ENCODE peak calls at places on chromosomes 3 and 15, in eight cellular contexts. M, F, D, L, C, Z, H and I are unnamed samples.

GRCh38 chr3:157151627-157152026 is 8.3 kb downstream of the CCNL1 start:
- DNase-seq in L (no peak), D (no peak), M (peak; percentile 42), F (no peak), Z (no peak), C (no peak), H (no peak), I (no peak)

GRCh38 chr15:74863239-74864056 is 9.7 kb downstream of the SCAMP2 start:
- DNase-seq in D (no peak), Z (no peak), F (no peak), C (no peak), M (no peak), L (no peak), H (peak; percentile 36), I (no peak)

GRCh38 chr15:101047301-101047781 is 128.2 kb downstream of the LRRK1 start:
- DNase-seq in Z (no peak), D (no peak), M (no peak), H (no peak), C (no peak), F (peak; percentile 35), L (no peak), I (no peak)

GRCh38 chr3:15711281-15711680 is 86.5 kb downstream of the ANKRD28 start:
- DNase-seq in D (no peak), Z (no peak), M (no peak), F (no peak), C (no peak), L (no peak), H (no peak), I (no peak)

GRCh38 chr3:187292186-187292585 is 649 bp upstream of the MASP1 start:
- DNase-seq in F (no peak), C (no peak), H (peak; percentile 43), M (no peak), D (no peak), Z (no peak), L (no peak), I (no peak)

GRCh38 chr15:48759921-48760320 is 50.9 kb downstream of the CEP152 start:
- DNase-seq in M (peak; percentile 90), Z (peak; percentile 63), L (no peak), F (no peak), D (no peak), H (no peak), C (no peak), I (no peak)

GRCh38 chr15:27454281-27455060 is 483.5 kb downstream of the GABRG3 start:
- DNase-seq in C (no peak), H (no peak), D (peak; percentile 44), F (no peak), M (no peak), L (no peak), Z (no peak), I (no peak)

GRCh38 chr15:52790941-52791751 is 1.0 kb upstream of the ONECUT1 start:
- DNase-seq in C (no peak), M (peak; percentile 66), H (peak; percentile 19), Z (no peak), F (no peak), L (no peak), D (no peak), I (no peak)

GRCh38 chr3:134772591-134772990 is 22.5 kb upstream of the EPHB1 start:
- DNase-seq in M (peak; percentile 10), F (no peak), L (no peak), H (no peak), Z (no peak), D (no peak), C (no peak), I (no peak)

GRCh38 chr3:68123231-68123630 is 468.8 kb upstream of the SUCLG2 start:
- DNase-seq in H (no peak), Z (no peak), C (no peak), F (no peak), D (no peak), M (no peak), L (no peak), I (no peak)

GRCh38 chr3:108603689-108604088 is 14.2 kb downstream of the DZIP3 start:
- DNase-seq in M (no peak), F (no peak), L (peak; percentile 66), H (peak; percentile 42), D (no peak), Z (no peak), C (no peak), I (no peak)

GRCh38 chr15:81161215-81161673 is 27.2 kb downstream of the CFAP161 start:
- DNase-seq in L (no peak), F (no peak), Z (no peak), C (no peak), H (no peak), D (no peak), M (no peak), I (no peak)

GRCh38 chr3:98814799-98815450 is 51.8 kb downstream of the ST3GAL6 start:
- DNase-seq in F (no peak), Z (no peak), L (no peak), C (no peak), H (peak; percentile 76), M (peak; percentile 37), D (peak; percentile 26), I (no peak)

GRCh38 chr3:169760479-169760878 is 4.4 kb downstream of the TERC start:
- DNase-seq in M (no peak), H (peak; percentile 70), L (no peak), D (no peak), C (no peak), F (no peak), Z (peak; percentile 65), I (no peak)

GRCh38 chr3:121295453-121295852 is 250.3 kb downstream of the POLQ start:
- DNase-seq in C (no peak), M (no peak), D (no peak), F (no peak), H (no peak), Z (peak; percentile 19), L (no peak), I (no peak)

GRCh38 chr3:24686764-24687163 is 192.1 kb upstream of the THRB start:
- DNase-seq in H (peak; percentile 38), M (no peak), L (no peak), C (no peak), F (no peak), Z (no peak), D (peak; percentile 74), I (no peak)

GRCh38 chr15:101394056-101394630 is 95.4 kb downstream of the PCSK6 start:
- DNase-seq in H (no peak), Z (no peak), M (no peak), F (peak; percentile 19), C (no peak), D (no peak), L (no peak), I (no peak)

GRCh38 chr15:65077981-65078352 is 1.4 kb downstream of the KBTBD13 start:
- DNase-seq in C (peak; percentile 13), F (peak; percentile 88), H (peak; percentile 67), L (peak; percentile 37), M (peak; percentile 93), Z (peak; percentile 83), D (peak; percentile 84), I (peak; percentile 21)

GRCh38 chr15:64105113-64105704 is 9.4 kb downstream of the SNX1 start:
- DNase-seq in H (peak; percentile 35), L (no peak), M (no peak), F (no peak), D (peak; percentile 65), Z (no peak), C (no peak), I (no peak)

GRCh38 chr3:152785051-152785450 is 49.9 kb upstream of the P2RY1 start:
- DNase-seq in F (no peak), D (no peak), H (no peak), M (no peak), L (no peak), C (no peak), Z (no peak), I (no peak)

GRCh38 chr3:53566450-53567145 is 72.2 kb downstream of the CACNA1D start:
- DNase-seq in M (peak; percentile 83), C (no peak), F (no peak), Z (no peak), L (no peak), H (no peak), D (no peak), I (no peak)

GRCh38 chr15:91627473-91628309 is 225.8 kb upstream of the SLCO3A1 start:
- DNase-seq in D (peak; percentile 34), M (peak; percentile 65), F (no peak), C (no peak), H (no peak), Z (no peak), L (no peak), I (no peak)

GRCh38 chr15:89863918-89864317 is 29.9 kb downstream of the AP3S2 start:
- DNase-seq in Z (no peak), D (no peak), F (no peak), M (no peak), L (no peak), C (no peak), H (no peak), I (peak; percentile 54)

GRCh38 chr15:81336568-81336967 is 12.6 kb upstream of the STARD5 start:
- DNase-seq in C (no peak), M (peak; percentile 13), Z (no peak), L (peak; percentile 32), D (no peak), H (peak; percentile 51), F (no peak), I (peak; percentile 51)

GRCh38 chr15:58918239-58918638 is 15.2 kb downstream of the SLTM start:
- DNase-seq in C (no peak), L (no peak), Z (no peak), H (peak; percentile 50), M (peak; percentile 77), F (no peak), D (no peak), I (no peak)

GRCh38 chr3:66075281-66075680 is 36.6 kb upstream of the MAGI1 start:
- DNase-seq in D (peak; percentile 76), Z (no peak), M (no peak), F (no peak), L (no peak), H (peak; percentile 85), C (no peak), I (no peak)

GRCh38 chr3:145939431-145939830 is 221.6 kb downstream of the PLOD2 start:
- DNase-seq in F (no peak), L (no peak), H (no peak), D (no peak), M (no peak), Z (no peak), C (no peak), I (no peak)

GRCh38 chr3:12227833-12228232 is 61.0 kb upstream of the PPARG start:
- DNase-seq in M (no peak), C (no peak), Z (peak; percentile 11), D (peak; percentile 69), H (peak; percentile 90), F (no peak), L (no peak), I (no peak)

GRCh38 chr15:63389902-63390301 is 8.3 kb upstream of the CA12 start:
- DNase-seq in M (no peak), C (no peak), L (peak; percentile 7), D (no peak), Z (peak; percentile 84), F (no peak), H (no peak), I (peak; percentile 78)

GRCh38 chr3:59121346-59122144 is 71.7 kb upstream of the CFAP20DC start:
- DNase-seq in M (peak; percentile 10), H (no peak), C (no peak), L (no peak), F (no peak), Z (no peak), D (no peak), I (no peak)

GRCh38 chr15:78000089-78000926 is 77.2 kb downstream of the TBC1D2B start:
- DNase-seq in M (peak; percentile 89), D (peak; percentile 28), H (peak; percentile 46), Z (peak; percentile 25), C (peak; percentile 69), L (peak; percentile 80), F (peak; percentile 74), I (peak; percentile 69)

GRCh38 chr3:144549161-144549560 is 577.5 kb downstream of the DIPK2A start:
- DNase-seq in D (no peak), C (no peak), F (no peak), L (no peak), Z (no peak), H (no peak), M (peak; percentile 54), I (no peak)

GRCh38 chr15:82129769-82130168 is 84.0 kb upstream of the MEX3B start:
- DNase-seq in Z (no peak), H (peak; percentile 96), L (no peak), C (no peak), M (no peak), F (no peak), D (peak; percentile 78), I (no peak)

GRCh38 chr3:166713787-166714186 is 666.3 kb downstream of the ZBBX start:
- DNase-seq in H (no peak), L (no peak), D (no peak), M (peak; percentile 16), C (no peak), F (no peak), Z (no peak), I (no peak)